ENCODE peak calls at places on chromosomes 11 and 22, in six cellular contexts. Z is psoas muscle, O is kidney, B is heart left ventricle, F is ovary, C is mammary epithelial cell. V is an unnamed sample. For H3K36me3, the result is how much of the 10 kb centered on the place peaks cover.

GRCh38 chr11:75639752-75640151 is 29.1 kb downstream of the MAP6 start:
- DNase-seq in Z (peak), O (peak), B (peak), F (peak), C (no peak), V (no peak)

GRCh38 chr11:41431784-41432183 is 27.7 kb downstream of the LRRC4C start:
- DNase-seq in Z (no peak), O (no peak), B (no peak), F (no peak), C (no peak), V (no peak)

GRCh38 chr11:22193348-22194051 is 615 bp downstream of the ANO5 start:
- DNase-seq in Z (peak), O (peak), B (peak), F (peak), C (no peak), V (no peak)

GRCh38 chr11:65580031-65580692 is 4.3 kb downstream of the EHBP1L1 start:
- DNase-seq in Z (no peak), O (no peak), B (no peak), F (no peak), C (no peak), V (no peak)

GRCh38 chr22:22692707-22693530 is 48.5 kb downstream of the GGTLC2 start:
- DNase-seq in Z (no peak), O (peak), B (no peak), F (peak), C (peak), V (peak)

GRCh38 chr11:100297516-100297915 is 389.6 kb upstream of the ARHGAP42 start:
- DNase-seq in Z (no peak), O (no peak), B (no peak), F (no peak), C (no peak), V (peak)

GRCh38 chr11:10091314-10092045 is 202.5 kb downstream of the SBF2 start:
- DNase-seq in Z (no peak), O (no peak), B (no peak), F (no peak), C (no peak), V (no peak)

GRCh38 chr11:107018274-107018901 is at the start of gene GUCY1A2:
- DNase-seq in Z (peak), O (peak), B (peak), F (peak), C (no peak), V (no peak)

GRCh38 chr11:1205121-1205986 is 17.5 kb upstream of the MUC5B start:
- DNase-seq in Z (no peak), O (peak), B (no peak), F (peak), C (no peak), V (no peak)

GRCh38 chr11:69531071-69531716 is 49.7 kb downstream of the LINC01488 start:
- DNase-seq in Z (no peak), O (no peak), B (no peak), F (no peak), C (no peak), V (no peak)

GRCh38 chr11:74388678-74389327 is 9.4 kb downstream of the PGM2L1 start:
- DNase-seq in Z (no peak), O (no peak), B (no peak), F (no peak), C (peak), V (peak)

DNA sequence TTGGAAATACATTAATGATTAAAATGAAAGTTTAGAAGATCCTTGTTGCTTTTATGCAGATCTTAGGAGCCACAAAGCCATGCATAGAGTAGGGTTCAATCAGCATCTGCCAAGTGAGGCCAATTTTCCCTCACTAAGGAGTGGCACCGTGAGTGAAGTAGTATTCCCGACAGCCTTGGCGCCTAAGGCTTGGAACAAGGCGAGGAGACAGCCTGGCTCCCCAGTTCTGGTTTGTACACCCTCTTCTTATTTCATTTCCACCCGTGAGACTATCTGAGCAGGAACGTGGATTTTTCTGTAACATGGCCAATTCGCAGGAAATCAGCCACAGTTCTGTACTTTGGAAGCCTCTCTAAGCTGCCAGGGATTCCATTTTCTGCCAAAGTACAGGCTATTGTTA is 22.6 kb downstream of the FADS2 start:
- DNase-seq in Z (no peak), O (no peak), B (no peak), F (no peak), C (no peak), V (no peak)
- H3K36me3 ChIP-seq in Z (under half), O (under half), B (under half), F (under half), C (under half), V (under half)

DNA sequence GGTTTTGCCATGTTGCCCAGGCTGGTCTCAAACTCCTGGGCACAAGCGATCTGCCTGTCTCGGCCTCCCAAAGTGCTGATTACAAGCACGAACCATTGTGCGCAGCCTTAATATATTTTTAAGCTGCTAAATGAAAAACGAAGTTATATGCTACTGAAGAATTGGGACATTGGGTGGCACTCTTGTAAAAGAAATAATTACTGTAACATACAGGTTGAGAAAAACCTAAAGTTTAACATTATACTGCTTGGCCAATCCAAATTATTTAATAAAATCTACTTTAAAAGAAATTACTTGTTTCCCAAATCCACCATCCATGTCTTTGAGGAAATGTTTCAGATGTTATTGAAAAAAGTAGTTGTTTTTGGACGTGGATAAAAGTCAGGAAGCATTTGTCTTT is 37.9 kb upstream of the ARHGAP32 start:
- DNase-seq in Z (no peak), O (no peak), B (no peak), F (no peak), C (no peak), V (no peak)
- H3K4me3 ChIP-seq in Z (no peak), O (no peak), B (no peak), F (no peak), C (no peak), V (no peak)

DNA sequence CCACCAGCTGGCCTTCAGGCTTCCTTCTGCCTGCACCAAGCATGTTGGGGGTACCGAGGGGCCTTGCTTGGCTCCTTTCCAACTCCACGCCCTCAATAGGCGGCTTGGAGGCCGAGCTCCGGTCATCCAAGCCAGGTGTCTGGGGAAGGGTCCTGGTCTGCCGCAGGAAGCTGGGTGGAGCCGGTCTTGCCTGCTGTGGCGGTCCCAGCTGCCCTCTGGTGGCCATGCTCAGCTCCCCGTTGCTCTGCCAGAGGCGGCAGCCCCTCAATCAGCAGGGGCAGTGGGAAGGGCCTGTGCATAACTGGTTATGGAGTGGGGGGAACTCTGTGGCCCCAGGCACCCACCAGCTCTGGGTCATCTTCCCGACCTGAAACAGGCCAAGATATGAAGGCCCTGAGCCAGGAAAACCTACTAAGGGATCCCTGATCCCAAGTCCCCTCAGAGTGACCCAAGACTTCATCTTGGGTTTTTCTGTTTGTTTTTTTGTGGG is 3.2 kb downstream of the ARVCF start:
- DNase-seq in Z (peak), O (peak), B (peak), F (peak), C (no peak), V (peak)
- TF ChIP-seq CTCF in Z (peak), O (peak), B (peak), F (peak), C (peak), V (peak)

GRCh38 chr11:119078675-119079420 is 5.8 kb upstream of the HMBS start:
- DNase-seq in Z (no peak), O (peak), B (no peak), F (no peak), C (no peak), V (no peak)
- H3K36me3 ChIP-seq in Z (under half), O (under half), B (half or more), F (under half), C (under half), V (under half)